ENCODE peak calls at places on chromosomes 2 and 18, in seven cellular contexts. M is CD4-positive, CD25-positive, alpha-beta regulatory T cell; N is mucosa of descending colon; S is fibroblast of the aortic adventitia; E is midbrain; X is NCI-H2081; F is HT1080. O is an unnamed sample.

GRCh38 chr2:54387592-54387991 is 68.5 kb upstream of the SPTBN1 start:
- DNase-seq in N (no peak), S (no peak), F (no peak), M (no peak), E (no peak), X (no peak), O (no peak)

GRCh38 chr2:98086491-98087446 is at the start of gene VWA3B:
- DNase-seq in E (peak), X (peak), M (no peak), S (peak), F (no peak), N (peak), O (peak)

GRCh38 chr18:26468931-26469340 is 79.4 kb downstream of the KCTD1 start:
- DNase-seq in F (peak), N (no peak), M (no peak), E (no peak), X (peak), S (no peak), O (no peak)

GRCh38 chr2:36578343-36579296 is 19.3 kb downstream of the FEZ2 start:
- DNase-seq in S (no peak), E (no peak), X (no peak), N (no peak), F (no peak), M (no peak), O (no peak)

GRCh38 chr2:187117483-187117882 is 268.5 kb upstream of the ZSWIM2 start:
- DNase-seq in S (peak), M (no peak), E (no peak), N (no peak), F (no peak), X (no peak), O (no peak)

GRCh38 chr2:203799905-203800304 is 67.7 kb upstream of the CTLA4 start:
- DNase-seq in E (no peak), S (no peak), N (no peak), F (no peak), X (no peak), M (no peak), O (no peak)

GRCh38 chr2:120550893-120551446 is 184.7 kb upstream of the GLI2 start:
- DNase-seq in E (no peak), M (no peak), F (no peak), N (no peak), S (no peak), X (no peak), O (no peak)

GRCh38 chr2:1622521-1623200 is 121.7 kb downstream of the PXDN start:
- DNase-seq in S (no peak), F (no peak), X (no peak), E (no peak), N (no peak), M (no peak), O (no peak)

GRCh38 chr2:38740851-38741541 is 10.2 kb downstream of the SRSF7 start:
- DNase-seq in X (peak), E (peak), S (peak), F (peak), M (no peak), N (peak), O (no peak)

GRCh38 chr2:113337809-113338208 is 59.1 kb upstream of the PAX8 start:
- DNase-seq in X (no peak), M (no peak), S (no peak), F (no peak), E (no peak), N (no peak), O (no peak)

GRCh38 chr2:51103205-51103604 is 71.3 kb upstream of the NRXN1 start:
- DNase-seq in E (no peak), X (no peak), S (no peak), N (peak), F (peak), M (no peak), O (no peak)

GRCh38 chr2:190529486-190530104 is 4.9 kb downstream of the NEMP2 start:
- DNase-seq in F (no peak), S (no peak), M (no peak), E (no peak), N (no peak), X (no peak), O (no peak)

GRCh38 chr2:238897911-238898311 is 50.0 kb downstream of the TWIST2 start:
- DNase-seq in N (peak), E (no peak), M (no peak), F (no peak), X (no peak), S (no peak), O (no peak)

GRCh38 chr2:172829229-172829628 is 93.6 kb downstream of the RAPGEF4 start:
- DNase-seq in E (no peak), M (no peak), N (no peak), X (no peak), F (peak), S (peak), O (no peak)

GRCh38 chr2:239902749-239903201 is 122.4 kb downstream of the NDUFA10 start:
- DNase-seq in M (no peak), S (no peak), F (no peak), E (no peak), X (no peak), N (no peak), O (no peak)

GRCh38 chr2:156110890-156111289 is 221.6 kb downstream of the NR4A2 start:
- DNase-seq in M (no peak), X (no peak), E (no peak), N (peak), S (no peak), F (peak), O (no peak)

GRCh38 chr18:59448546-59448945 is 89.5 kb upstream of the LMAN1 start:
- DNase-seq in X (no peak), S (peak), F (no peak), N (no peak), M (no peak), E (no peak), O (no peak)

GRCh38 chr2:168697668-168698121 is 104.7 kb upstream of the NOSTRIN start:
- DNase-seq in S (peak), E (no peak), N (peak), F (peak), X (no peak), M (no peak), O (no peak)

GRCh38 chr2:24721470-24721869 is 71.7 kb downstream of the PTRHD1 start:
- DNase-seq in M (no peak), S (peak), N (peak), E (peak), F (peak), X (peak), O (peak)

GRCh38 chr2:144477281-144477942 is 42.5 kb downstream of the ZEB2 start:
- DNase-seq in N (no peak), E (no peak), F (no peak), S (peak), X (no peak), M (no peak), O (no peak)

GRCh38 chr2:36541891-36542595 is 55.9 kb downstream of the FEZ2 start:
- DNase-seq in F (no peak), S (no peak), N (no peak), X (no peak), E (no peak), M (no peak), O (no peak)

GRCh38 chr2:8398040-8398668 is 283.7 kb upstream of the ID2 start:
- DNase-seq in X (no peak), E (no peak), F (no peak), S (no peak), M (no peak), N (no peak), O (no peak)

GRCh38 chr18:61922435-61922834 is 29.6 kb upstream of the RNF152 start:
- DNase-seq in X (no peak), F (no peak), M (no peak), S (no peak), E (no peak), N (no peak), O (no peak)

GRCh38 chr2:85959826-85960225 is 71.0 kb upstream of the ST3GAL5 start:
- DNase-seq in X (no peak), N (no peak), E (no peak), S (no peak), F (no peak), M (no peak), O (no peak)

GRCh38 chr2:159801925-159802324 is 3.9 kb upstream of the CD302 start:
- DNase-seq in X (no peak), S (no peak), E (no peak), N (no peak), M (no peak), F (no peak), O (peak)

GRCh38 chr2:167692191-167692590 is 555.2 kb downstream of the STK39 start:
- DNase-seq in M (no peak), F (no peak), N (no peak), S (no peak), X (no peak), E (no peak), O (no peak)

GRCh38 chr18:35510071-35511010 is 12.6 kb upstream of the INO80C start:
- DNase-seq in N (no peak), F (no peak), E (no peak), X (no peak), M (no peak), S (no peak), O (no peak)

GRCh38 chr2:176106636-176107539 is at the start of gene HOXD11:
- DNase-seq in N (peak), S (peak), F (peak), E (no peak), M (no peak), X (peak), O (no peak)

O was measured in Ammon's horn.